ENCODE peak calls at places on chromosome 10, in five cellular contexts. R is tibial artery, Z is endodermal cell, J is left ventricle myocardium inferior, V is fibroblast of lung. M is an unnamed sample. For H3K4me1, the result is how much of the 10 kb centered on the place peaks cover.

GRCh38 chr10:34160595-34160994 is 654.5 kb downstream of the PARD3 start:
- DNase-seq in R (no peak), Z (no peak), J (no peak), V (no peak), M (no peak)

GRCh38 chr10:125694874-125695273 is 11.9 kb upstream of the TEX36 start:
- DNase-seq in R (no peak), Z (no peak), J (no peak), V (peak), M (no peak)

GRCh38 chr10:77081411-77082010 is 556.1 kb downstream of the KCNMA1 start:
- DNase-seq in R (no peak), Z (peak), J (no peak), V (no peak), M (no peak)

GRCh38 chr10:86102446-86102845 is 264.1 kb downstream of the GRID1 start:
- DNase-seq in R (no peak), Z (peak), J (no peak), V (no peak), M (no peak)

GRCh38 chr10:128859738-128860386 is 607.2 kb upstream of the MGMT start:
- DNase-seq in R (no peak), Z (peak), J (no peak), V (peak), M (no peak)

GRCh38 chr10:101441539-101442455 is 87.8 kb downstream of the BTRC start:
- DNase-seq in R (no peak), Z (peak), J (no peak), V (peak), M (no peak)

GRCh38 chr10:84214612-84215235 is 10.6 kb downstream of the LRIT2 start:
- DNase-seq in R (peak), Z (peak), J (no peak), V (no peak), M (no peak)

GRCh38 chr10:85967594-85967993 is 399.0 kb downstream of the GRID1 start:
- DNase-seq in R (no peak), Z (no peak), J (no peak), V (no peak), M (no peak)

GRCh38 chr10:36608866-36609265 is 516.5 kb upstream of the ANKRD30A start:
- DNase-seq in R (no peak), Z (no peak), J (no peak), V (peak), M (no peak)

GRCh38 chr10:10873289-10873688 is 144.4 kb upstream of the CELF2 start:
- DNase-seq in R (no peak), Z (no peak), J (no peak), V (no peak), M (no peak)

GRCh38 chr10:121077331-121077730 is 226.2 kb downstream of the WDR11 start:
- DNase-seq in R (no peak), Z (no peak), J (peak), V (no peak), M (no peak)

DNA sequence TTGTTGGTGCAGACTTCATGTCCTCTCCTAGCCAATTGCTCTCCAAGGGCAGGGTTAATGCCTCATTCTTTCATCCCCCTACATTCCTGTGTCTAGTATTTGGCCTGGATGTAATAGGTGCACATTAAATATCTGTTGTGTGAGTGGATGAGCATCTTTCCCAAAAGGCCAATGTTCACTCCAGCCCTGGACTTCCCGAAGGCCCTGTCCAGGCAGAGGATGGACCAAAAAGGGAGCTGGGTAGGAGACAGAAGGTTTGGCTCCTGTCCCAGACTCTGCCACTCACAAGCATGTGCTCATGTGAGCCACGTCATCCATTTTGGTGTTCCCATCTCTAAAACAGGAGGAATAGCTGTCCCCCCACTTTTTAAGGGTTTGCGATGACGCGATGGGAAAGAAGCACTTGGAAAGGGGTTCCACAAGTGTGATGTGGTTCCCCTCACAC is 47.4 kb downstream of the RGS10 start:
- DNase-seq in R (no peak), Z (no peak), J (no peak), V (peak), M (no peak)
- H3K27ac ChIP-seq in R (no peak), Z (no peak), J (peak), V (peak), M (no peak)

GRCh38 chr10:131453772-131454634 is 142.5 kb upstream of the TCERG1L start:
- DNase-seq in R (peak), Z (peak), J (peak), V (peak), M (no peak)

GRCh38 chr10:131451407-131452015 is 140.0 kb upstream of the TCERG1L start:
- DNase-seq in R (peak), Z (peak), J (no peak), V (no peak), M (no peak)

GRCh38 chr10:131450220-131450765 is 138.8 kb upstream of the TCERG1L start:
- DNase-seq in R (peak), Z (peak), J (no peak), V (no peak), M (no peak)

GRCh38 chr10:131456411-131456810 is 144.9 kb upstream of the TCERG1L start:
- DNase-seq in R (no peak), Z (peak), J (no peak), V (no peak), M (no peak)

DNA sequence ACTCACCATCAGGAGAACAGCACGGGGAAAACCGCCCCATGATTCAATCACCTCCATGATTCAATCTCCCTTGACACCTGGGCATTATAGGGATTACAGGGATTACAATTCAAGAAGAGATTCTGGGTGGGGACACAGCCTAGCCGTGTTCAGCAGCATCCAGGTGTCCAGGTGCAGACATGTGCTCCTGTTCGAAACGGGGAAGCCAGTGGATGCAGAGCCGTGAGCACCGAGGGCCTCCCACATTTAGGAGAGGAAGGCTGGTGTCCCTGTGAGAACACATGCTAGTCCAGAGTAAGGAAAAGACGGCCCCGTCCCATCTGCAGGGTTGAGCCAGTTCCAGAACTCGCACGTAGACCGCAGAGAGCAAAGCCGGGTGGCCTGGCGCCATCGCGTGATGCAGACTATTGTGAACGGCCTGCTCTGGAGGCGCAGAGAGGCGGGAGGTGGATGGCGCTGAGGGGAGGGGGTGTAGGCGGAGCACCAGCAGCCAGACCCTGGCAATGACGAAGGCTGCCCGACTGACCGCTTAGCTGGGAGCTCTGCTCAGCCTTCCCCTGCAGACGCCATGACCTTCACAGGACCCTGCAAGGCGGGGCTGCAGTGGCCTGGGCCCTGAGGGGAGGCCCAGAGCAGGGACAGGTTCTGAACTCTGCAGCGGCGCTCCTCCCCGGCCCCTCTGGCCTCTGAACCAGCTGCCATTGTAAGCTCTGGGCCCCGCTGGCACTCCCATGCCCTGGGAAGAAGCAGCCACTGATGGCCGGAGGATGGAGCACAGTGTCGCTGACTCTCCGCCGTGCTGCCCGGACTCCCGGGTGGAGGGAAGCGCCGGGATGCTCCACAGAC is 141.6 kb upstream of the TCERG1L start:
- DNase-seq in R (peak), Z (peak), J (peak), V (no peak), M (no peak)
- H3K4me3 ChIP-seq in R (peak), Z (no peak), J (peak), V (no peak), M (no peak)

GRCh38 chr10:43665054-43665453 is 16.4 kb upstream of the ZNF32 start:
- DNase-seq in R (no peak), Z (no peak), J (no peak), V (peak), M (no peak)
- H3K4me1 ChIP-seq in R (under half), Z (under half), J (under half), V (under half), M (under half)

DNA sequence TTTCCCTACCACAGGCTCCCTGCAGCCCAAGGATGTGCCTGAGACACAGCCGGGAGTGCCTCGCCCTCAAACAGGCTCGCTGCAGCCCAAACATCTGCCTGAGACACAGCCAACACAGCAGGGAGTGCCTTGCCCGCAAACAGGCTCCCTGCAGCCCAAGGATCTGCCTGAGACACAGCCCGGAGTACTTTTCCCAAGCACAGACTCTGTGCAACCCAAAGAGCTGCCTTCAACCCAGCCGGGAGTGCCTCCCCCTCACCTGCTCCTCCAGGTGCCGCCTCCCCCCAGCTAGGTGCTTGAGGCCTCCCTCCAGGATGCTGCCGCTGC is 42.9 kb downstream of the ANTXRL start:
- DNase-seq in R (no peak), Z (peak), J (no peak), V (no peak), M (no peak)
- H3K27ac ChIP-seq in R (no peak), Z (no peak), J (no peak), V (no peak), M (no peak)

GRCh38 chr10:93069245-93069561 is 4.5 kb upstream of the CYP26A1 start:
- DNase-seq in R (no peak), Z (no peak), J (no peak), V (no peak), M (no peak)
- H3K4me3 ChIP-seq in R (no peak), Z (no peak), J (no peak), V (no peak), M (no peak)

DNA sequence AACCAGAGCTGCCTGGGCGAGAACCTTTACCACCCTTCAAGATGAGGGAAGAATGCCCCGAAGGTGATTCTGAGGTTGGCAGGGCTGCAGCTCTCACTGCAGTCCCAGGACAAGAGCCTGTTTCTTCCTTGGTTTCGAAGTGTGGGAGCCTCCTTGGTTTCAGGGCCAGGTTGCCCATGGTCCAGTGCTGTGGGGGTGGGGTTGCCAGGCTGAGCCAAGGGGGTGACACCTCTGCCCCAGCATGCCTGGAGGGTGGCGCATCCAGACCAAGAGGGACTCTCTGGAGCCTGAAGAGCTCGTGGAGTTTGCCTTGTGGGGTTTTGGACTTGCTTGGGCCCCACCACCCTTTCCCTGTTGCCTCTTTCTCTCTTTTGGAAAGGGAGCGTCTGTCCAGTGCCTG is 41.3 kb downstream of the WDR37 start:
- DNase-seq in R (no peak), Z (no peak), J (no peak), V (no peak), M (no peak)
- H3K4me1 ChIP-seq in R (under half), Z (under half), J (under half), V (under half), M (under half)

DNA sequence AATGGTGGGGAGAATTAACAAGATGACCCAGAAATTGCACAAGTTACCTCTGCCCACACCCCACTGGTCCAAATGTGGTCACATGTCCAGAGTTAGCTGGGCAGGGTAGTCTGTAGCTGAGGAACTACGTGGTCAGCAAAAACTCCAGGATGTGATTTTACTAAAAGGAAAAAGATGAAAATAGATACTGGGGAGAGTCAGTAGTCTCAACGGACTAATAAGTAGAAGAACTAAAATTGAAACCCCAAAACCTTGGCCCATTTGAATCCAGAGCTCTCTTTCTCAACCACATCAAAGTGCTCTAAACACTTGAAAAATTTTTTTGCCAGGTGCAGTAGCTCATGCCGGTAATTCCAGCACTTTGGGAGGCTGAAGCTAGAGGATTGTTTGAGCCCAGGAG is 146.3 kb downstream of the SKIDA1 start:
- DNase-seq in R (no peak), Z (no peak), J (no peak), V (no peak), M (no peak)
- H3K27ac ChIP-seq in R (no peak), Z (no peak), J (no peak), V (no peak), M (no peak)

GRCh38 chr10:3095373-3096139 is 28.2 kb downstream of the PFKP start:
- DNase-seq in R (no peak), Z (no peak), J (no peak), V (peak), M (peak)
- H3K4me3 ChIP-seq in R (peak), Z (peak), J (peak), V (peak), M (peak)

GRCh38 chr10:51103818-51104217 is 29.5 kb downstream of the PRKG1 start:
- DNase-seq in R (no peak), Z (no peak), J (no peak), V (peak), M (no peak)
- H3K4me1 ChIP-seq in R (half or more), Z (under half), J (under half), V (under half), M (half or more)